ENCODE peak calls at places on chromosomes 2 and 18, in nine cellular contexts. O is cardiac fibroblast, Z is GM12865, R is fibroblast of the aortic adventitia, V is foreskin fibroblast, P is astrocyte, J is adipocyte, X is BJ, S is GM12878. T is an unnamed sample.

GRCh38 chr18:23784811-23785245 is 95.6 kb downstream of the LAMA3 start:
- DNase-seq in O (peak), Z (no peak), R (peak), V (peak), P (peak), J (peak), X (peak), S (no peak), T (no peak)

GRCh38 chr2:122542646-122543045 is 787.2 kb downstream of the TSN start:
- DNase-seq in O (no peak), Z (no peak), R (no peak), V (no peak), P (no peak), J (no peak), X (no peak), S (no peak), T (no peak)

GRCh38 chr18:26367425-26367824 is 141.2 kb downstream of the TAF4B start:
- DNase-seq in O (no peak), Z (no peak), R (no peak), V (no peak), P (no peak), J (no peak), X (no peak), S (no peak), T (no peak)

GRCh38 chr2:42939411-42940206 is 147.2 kb upstream of the HAAO start:
- DNase-seq in O (no peak), Z (no peak), R (no peak), V (no peak), P (no peak), J (no peak), X (no peak), S (no peak), T (peak)

GRCh38 chr18:28174181-28174906 is 2.6 kb downstream of the CDH2 start:
- DNase-seq in O (no peak), Z (no peak), R (no peak), V (no peak), P (no peak), J (no peak), X (no peak), S (no peak), T (no peak)

GRCh38 chr2:134819334-134819733 is 19.1 kb upstream of the ACMSD start:
- DNase-seq in O (peak), Z (no peak), R (peak), V (peak), P (peak), J (peak), X (no peak), S (no peak), T (no peak)

GRCh38 chr2:177506506-177506905 is 113.9 kb downstream of the AGPS start:
- DNase-seq in O (no peak), Z (no peak), R (no peak), V (no peak), P (no peak), J (no peak), X (no peak), S (no peak), T (no peak)

GRCh38 chr18:623760-624620 is 27.2 kb downstream of the CLUL1 start:
- DNase-seq in O (peak), Z (peak), R (peak), V (peak), P (peak), J (peak), X (no peak), S (no peak), T (peak)

GRCh38 chr2:30372836-30373235 is 74.2 kb upstream of the LCLAT1 start:
- DNase-seq in O (no peak), Z (no peak), R (peak), V (no peak), P (peak), J (no peak), X (no peak), S (no peak), T (no peak)

GRCh38 chr2:229084467-229084866 is 186.6 kb downstream of the PID1 start:
- DNase-seq in O (no peak), Z (no peak), R (peak), V (peak), P (peak), J (peak), X (no peak), S (no peak), T (no peak)

GRCh38 chr2:109718139-109718538 is 76.0 kb upstream of the RGPD5 start:
- DNase-seq in O (no peak), Z (no peak), R (no peak), V (no peak), P (no peak), J (no peak), X (no peak), S (no peak), T (no peak)

GRCh38 chr18:9630444-9630843 is 16.1 kb upstream of the PPP4R1 start:
- DNase-seq in O (no peak), Z (no peak), R (no peak), V (no peak), P (no peak), J (no peak), X (no peak), S (no peak), T (no peak)

GRCh38 chr18:62258606-62259005 is 66.5 kb upstream of the TNFRSF11A start:
- DNase-seq in O (no peak), Z (no peak), R (no peak), V (no peak), P (no peak), J (no peak), X (no peak), S (no peak), T (no peak)

GRCh38 chr2:81328968-81329367 is 1024.4 kb upstream of the LRRTM1 start:
- DNase-seq in O (no peak), Z (no peak), R (no peak), V (no peak), P (no peak), J (no peak), X (no peak), S (no peak), T (no peak)

GRCh38 chr2:151120016-151120415 is 141.6 kb downstream of the RBM43 start:
- DNase-seq in O (no peak), Z (no peak), R (no peak), V (no peak), P (no peak), J (no peak), X (no peak), S (no peak), T (no peak)

GRCh38 chr2:240302933-240303332 is 132.5 kb upstream of the GPC1 start:
- DNase-seq in O (no peak), Z (no peak), R (no peak), V (no peak), P (no peak), J (no peak), X (no peak), S (no peak), T (no peak)

GRCh38 chr2:162890690-162891311 is 52.2 kb upstream of the KCNH7 start:
- DNase-seq in O (peak), Z (peak), R (peak), V (peak), P (peak), J (peak), X (peak), S (peak), T (no peak)

GRCh38 chr2:70526126-70526525 is 27.5 kb downstream of the TGFA start:
- DNase-seq in O (no peak), Z (no peak), R (no peak), V (no peak), P (no peak), J (no peak), X (no peak), S (no peak), T (no peak)

GRCh38 chr18:46660955-46661749 is 4.1 kb upstream of the LOXHD1 start:
- DNase-seq in O (peak), Z (no peak), R (peak), V (peak), P (peak), J (peak), X (no peak), S (no peak), T (no peak)

GRCh38 chr2:207768168-207768890 is 1.4 kb downstream of the FZD5 start:
- DNase-seq in O (peak), Z (peak), R (peak), V (peak), P (peak), J (peak), X (no peak), S (no peak), T (peak)

GRCh38 chr2:207765960-207766582 is 3.6 kb downstream of the FZD5 start:
- DNase-seq in O (no peak), Z (no peak), R (no peak), V (no peak), P (no peak), J (no peak), X (no peak), S (no peak), T (no peak)

GRCh38 chr2:207765541-207765940 is 4.2 kb downstream of the FZD5 start:
- DNase-seq in O (no peak), Z (no peak), R (no peak), V (no peak), P (no peak), J (no peak), X (no peak), S (no peak), T (no peak)

GRCh38 chr2:207767461-207768167 is 2.1 kb downstream of the FZD5 start:
- DNase-seq in O (peak), Z (peak), R (no peak), V (peak), P (no peak), J (peak), X (no peak), S (no peak), T (peak)

DNA sequence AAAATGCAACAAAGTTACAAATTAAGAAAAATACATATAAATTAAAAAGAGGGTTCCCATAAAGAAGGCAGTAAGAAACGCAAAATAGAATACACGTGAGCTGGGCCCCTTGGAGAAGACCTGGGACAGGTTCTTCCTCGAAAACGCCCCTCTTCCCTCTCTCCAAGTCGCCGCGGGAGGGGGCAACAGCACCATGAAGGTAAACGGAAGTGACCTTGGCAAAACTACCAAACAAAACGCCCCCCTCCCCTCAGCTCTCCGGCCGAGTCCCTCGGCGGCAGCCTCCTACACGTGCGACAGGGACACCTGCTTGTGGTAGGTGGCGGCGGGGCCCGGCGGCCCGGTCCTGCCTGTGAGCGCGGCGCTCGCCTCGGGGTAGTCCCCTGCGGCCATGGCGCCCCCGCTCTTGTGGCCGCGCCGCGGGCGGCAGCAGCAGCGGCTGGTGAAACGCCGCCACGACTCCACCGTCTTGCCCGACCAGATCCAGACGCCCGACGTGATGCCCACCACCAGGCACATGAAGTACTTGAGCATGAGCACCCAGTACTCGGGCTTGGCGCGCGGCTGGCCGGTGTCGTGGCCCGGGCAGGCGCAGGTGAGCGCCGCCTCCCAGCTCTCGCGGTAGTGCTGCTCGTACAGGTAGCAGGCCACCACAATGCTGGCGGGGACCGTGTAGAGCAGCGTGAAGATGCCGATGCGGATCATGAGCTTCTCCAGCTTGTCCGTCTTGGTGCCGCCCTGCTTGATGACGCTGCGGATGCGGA is 2.8 kb downstream of the FZD5 start:
- DNase-seq in O (no peak), Z (peak), R (no peak), V (no peak), P (no peak), J (no peak), X (no peak), S (no peak), T (peak)
- H3K4me3 ChIP-seq in O (no peak), Z (no peak), R (no peak), V (no peak), P (peak), J (peak), X (no peak), S (peak), T (no peak)

GRCh38 chr2:226690471-226691024 is 109.1 kb downstream of the IRS1 start:
- DNase-seq in O (peak), Z (no peak), R (no peak), V (no peak), P (no peak), J (peak), X (no peak), S (no peak), T (no peak)
- H3K4me3 ChIP-seq in O (no peak), Z (no peak), R (no peak), V (no peak), P (no peak), J (no peak), X (no peak), S (no peak), T (no peak)

GRCh38 chr2:138094031-138094430 is 129.8 kb downstream of the HNMT start:
- DNase-seq in O (no peak), Z (no peak), R (no peak), V (no peak), P (no peak), J (no peak), X (no peak), S (no peak), T (no peak)
- H3K4me3 ChIP-seq in O (no peak), Z (no peak), R (no peak), V (no peak), P (no peak), J (no peak), X (no peak), S (no peak), T (no peak)

GRCh38 chr2:206442516-206442853 is 847 bp upstream of the ADAM23 start:
- DNase-seq in O (no peak), Z (no peak), R (no peak), V (peak), P (no peak), J (no peak), X (no peak), S (no peak), T (no peak)
- H3K4me3 ChIP-seq in O (no peak), Z (no peak), R (peak), V (peak), P (peak), J (peak), X (no peak), S (peak), T (no peak)

DNA sequence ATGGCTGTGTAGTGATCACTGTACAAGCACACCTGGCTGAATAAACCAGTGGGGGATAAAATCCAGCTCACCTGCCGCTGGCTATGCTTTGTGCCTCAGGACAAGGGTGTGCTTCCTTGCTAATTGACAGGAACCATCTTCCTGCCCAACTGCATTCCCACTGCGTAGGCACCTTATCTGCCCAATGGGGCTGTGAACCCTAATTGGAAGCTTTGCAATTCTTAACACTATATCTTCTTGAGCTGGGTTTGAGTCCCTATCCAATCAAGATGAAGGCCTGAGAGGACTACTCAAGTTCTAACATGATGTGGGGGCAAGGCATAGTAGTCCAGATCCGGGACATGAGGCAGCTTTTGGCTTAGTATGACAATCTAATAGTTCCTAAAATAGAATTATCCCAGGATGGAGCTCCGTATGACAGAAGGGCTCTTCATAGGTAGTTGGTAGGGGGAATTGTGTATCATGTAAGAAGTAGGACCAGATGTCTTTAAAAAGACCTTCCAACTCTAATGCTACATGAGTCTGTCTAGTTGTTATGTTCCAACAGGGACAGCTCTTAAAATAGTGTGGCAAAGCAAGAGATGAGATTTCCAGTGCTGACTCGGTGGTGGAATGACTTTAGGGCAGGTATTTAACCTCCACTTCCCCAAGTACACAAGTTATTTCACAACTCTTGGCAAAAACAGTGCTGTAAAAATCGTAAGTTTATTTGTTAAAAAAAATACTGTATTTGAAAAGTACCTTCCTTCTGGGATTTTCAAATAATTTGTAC is 2.3 kb upstream of the TMEM150A start:
- DNase-seq in O (peak), Z (no peak), R (peak), V (no peak), P (no peak), J (peak), X (no peak), S (no peak), T (no peak)
- H3K4me3 ChIP-seq in O (no peak), Z (no peak), R (peak), V (no peak), P (no peak), J (peak), X (no peak), S (no peak), T (no peak)

GRCh38 chr2:25363733-25364132 is 22.0 kb upstream of the DNMT3A start:
- DNase-seq in O (no peak), Z (no peak), R (no peak), V (no peak), P (no peak), J (no peak), X (no peak), S (no peak), T (no peak)
- H3K4me3 ChIP-seq in O (no peak), Z (no peak), R (no peak), V (no peak), P (no peak), J (no peak), X (no peak), S (no peak), T (no peak)

T was measured in right cardiac atrium.